ENCODE peak calls at places on chromosome 7, in nine cellular contexts. V, U, T, B, K, J, H, M and O are unnamed samples.

GRCh38 chr7:30470783-30471182 is 7.8 kb downstream of the NOD1 start:
- DNase-seq in V (peak; percentile 53), U (peak; percentile 87), T (no peak), B (no peak), K (no peak), J (no peak), H (no peak), M (no peak), O (no peak)

GRCh38 chr7:16063241-16063640 is 358.1 kb downstream of the CRPPA start:
- DNase-seq in V (no peak), U (no peak), T (no peak), B (no peak), K (no peak), J (no peak), H (no peak), M (no peak), O (no peak)

GRCh38 chr7:85573346-85573745 is 386.5 kb upstream of the SEMA3D start:
- DNase-seq in V (no peak), U (no peak), T (no peak), B (no peak), K (no peak), J (no peak), H (no peak), M (no peak), O (no peak)

GRCh38 chr7:121084256-121084655 is 95.7 kb downstream of the CPED1 start:
- DNase-seq in V (no peak), U (no peak), T (no peak), B (no peak), K (no peak), J (no peak), H (no peak), M (no peak), O (no peak)

GRCh38 chr7:150307129-150307528 is 16.0 kb upstream of the LRRC61 start:
- DNase-seq in V (no peak), U (no peak), T (no peak), B (no peak), K (no peak), J (no peak), H (no peak), M (no peak), O (no peak)

GRCh38 chr7:103988468-103989199 is 824 bp downstream of the RELN start:
- DNase-seq in V (no peak), U (no peak), T (no peak), B (no peak), K (no peak), J (no peak), H (no peak), M (no peak), O (no peak)

GRCh38 chr7:32958046-32959025 is 1.1 kb downstream of the FKBP9 start:
- DNase-seq in V (peak; percentile 57), U (peak; percentile 77), T (no peak), B (no peak), K (peak; percentile 54), J (peak; percentile 79), H (no peak), M (no peak), O (no peak)

GRCh38 chr7:44284216-44284615 is 41.2 kb downstream of the CAMK2B start:
- DNase-seq in V (peak; percentile 4), U (peak; percentile 50), T (peak; percentile 70), B (no peak), K (no peak), J (peak; percentile 47), H (no peak), M (no peak), O (no peak)

GRCh38 chr7:36538126-36538525 is 148.5 kb downstream of the ANLN start:
- DNase-seq in V (no peak), U (no peak), T (no peak), B (no peak), K (no peak), J (no peak), H (no peak), M (no peak), O (no peak)

GRCh38 chr7:46003161-46003560 is 82.1 kb upstream of the IGFBP3 start:
- DNase-seq in V (no peak), U (no peak), T (no peak), B (no peak), K (no peak), J (no peak), H (no peak), M (no peak), O (no peak)

GRCh38 chr7:120089968-120090367 is 183.0 kb upstream of the KCND2 start:
- DNase-seq in V (no peak), U (no peak), T (no peak), B (peak; percentile 2), K (no peak), J (no peak), H (no peak), M (no peak), O (no peak)

GRCh38 chr7:156949541-156950380 is at the start of gene NOM1:
- DNase-seq in V (peak; percentile 91), U (peak; percentile 90), T (peak; percentile 98), B (peak; percentile 56), K (peak; percentile 92), J (peak; percentile 90), H (peak; percentile 20), M (peak; percentile 93), O (peak; percentile 98)

GRCh38 chr7:102978280-102978679 is 65.5 kb downstream of the LRRC17 start:
- DNase-seq in V (no peak), U (no peak), T (no peak), B (peak; percentile 67), K (peak; percentile 69), J (no peak), H (no peak), M (no peak), O (no peak)

GRCh38 chr7:108609643-108610042 is 40.0 kb downstream of the DNAJB9 start:
- DNase-seq in V (no peak), U (no peak), T (no peak), B (no peak), K (no peak), J (no peak), H (no peak), M (no peak), O (no peak)

GRCh38 chr7:17444673-17445072 is 146.2 kb downstream of the AHR start:
- DNase-seq in V (no peak), U (no peak), T (no peak), B (peak; percentile 19), K (no peak), J (no peak), H (no peak), M (no peak), O (no peak)

GRCh38 chr7:55515569-55516279 is 56.6 kb downstream of the VOPP1 start:
- DNase-seq in V (no peak), U (no peak), T (no peak), B (no peak), K (no peak), J (no peak), H (no peak), M (no peak), O (no peak)

GRCh38 chr7:771241-772004 is 44.3 kb upstream of the PRKAR1B start:
- DNase-seq in V (peak; percentile 69), U (peak; percentile 96), T (no peak), B (no peak), K (peak; percentile 60), J (no peak), H (no peak), M (no peak), O (no peak)
- TF ChIP-seq POLR2A in V (no peak), U (no peak), T (no peak), B (no peak), K (no peak), J (no peak), H (no peak), M (no peak), O (no peak)

GRCh38 chr7:65749039-65749438 is 123.8 kb upstream of the VKORC1L1 start:
- DNase-seq in V (no peak), U (peak; percentile 40), T (no peak), B (no peak), K (no peak), J (no peak), H (no peak), M (no peak), O (no peak)

GRCh38 chr7:65746398-65746669 is 126.5 kb upstream of the VKORC1L1 start:
- DNase-seq in V (no peak), U (no peak), T (no peak), B (no peak), K (no peak), J (no peak), H (no peak), M (no peak), O (no peak)

GRCh38 chr7:65749518-65749917 is 123.4 kb upstream of the VKORC1L1 start:
- DNase-seq in V (no peak), U (peak; percentile 56), T (no peak), B (no peak), K (no peak), J (no peak), H (no peak), M (no peak), O (no peak)

GRCh38 chr7:65750511-65751344 is 122.1 kb upstream of the VKORC1L1 start:
- DNase-seq in V (peak; percentile 93), U (peak; percentile 95), T (peak; percentile 98), B (peak; percentile 60), K (peak; percentile 94), J (peak; percentile 92), H (peak; percentile 55), M (peak; percentile 85), O (peak; percentile 85)
- TF ChIP-seq POLR2AphosphoS5 in V (peak; percentile 80), U (peak; percentile 82), T (peak; percentile 91), B (peak; percentile 88), K (peak; percentile 73), J (no peak), H (peak; percentile 86), M (peak; percentile 77), O (peak; percentile 85)

GRCh38 chr7:26191233-26191973 is 9.1 kb downstream of the HNRNPA2B1 start:
- DNase-seq in V (no peak), U (no peak), T (no peak), B (no peak), K (no peak), J (no peak), H (no peak), M (no peak), O (no peak)

GRCh38 chr7:26189697-26190096 is 10.8 kb downstream of the HNRNPA2B1 start:
- DNase-seq in V (no peak), U (no peak), T (no peak), B (no peak), K (no peak), J (no peak), H (no peak), M (no peak), O (no peak)

GRCh38 chr7:26189000-26189539 is 11.5 kb downstream of the HNRNPA2B1 start:
- DNase-seq in V (no peak), U (no peak), T (no peak), B (no peak), K (no peak), J (no peak), H (no peak), M (no peak), O (no peak)

GRCh38 chr7:26191974-26192479 is 8.5 kb downstream of the HNRNPA2B1 start:
- DNase-seq in V (no peak), U (no peak), T (no peak), B (no peak), K (no peak), J (no peak), H (no peak), M (no peak), O (no peak)

GRCh38 chr7:26190417-26190869 is 10.1 kb downstream of the HNRNPA2B1 start:
- DNase-seq in V (no peak), U (no peak), T (no peak), B (no peak), K (no peak), J (no peak), H (no peak), M (no peak), O (no peak)
- TF ChIP-seq POLR2A in V (no peak), U (no peak), T (no peak), B (no peak), K (no peak), J (no peak), H (no peak), M (peak; percentile 80), O (peak; percentile 45)

GRCh38 chr7:66869660-66870450 is 51.2 kb upstream of the TMEM248 start:
- DNase-seq in V (no peak), U (no peak), T (no peak), B (no peak), K (no peak), J (no peak), H (no peak), M (no peak), O (no peak)
- TF ChIP-seq POLR2AphosphoS5 in V (no peak), U (no peak), T (no peak), B (no peak), K (no peak), J (no peak), H (no peak), M (no peak), O (no peak)